ENCODE peak calls at places on chromosomes 4 and X, in eight cellular contexts. Y, Z, J, M, V, N, G and S are unnamed samples.

GRCh38 chrX:81316163-81316562 is 114.3 kb downstream of the SH3BGRL start:
- DNase-seq in Y (no peak), Z (peak), J (no peak), M (no peak), V (peak), N (no peak), G (no peak), S (no peak)

GRCh38 chrX:1555370-1555769 is 18.4 kb upstream of the P2RY8 start:
- DNase-seq in Y (no peak), Z (no peak), J (no peak), M (no peak), V (no peak), N (no peak), G (no peak), S (no peak)

GRCh38 chr4:147318581-147318980 is 162.3 kb upstream of the EDNRA start:
- DNase-seq in Y (no peak), Z (no peak), J (no peak), M (peak), V (no peak), N (no peak), G (no peak), S (no peak)

GRCh38 chr4:123477804-123478209 is 81.2 kb downstream of the SPRY1 start:
- DNase-seq in Y (peak), Z (peak), J (peak), M (no peak), V (peak), N (no peak), G (no peak), S (no peak)

GRCh38 chrX:38965883-38966282 is 164.6 kb downstream of the MID1IP1 start:
- DNase-seq in Y (no peak), Z (no peak), J (no peak), M (no peak), V (no peak), N (no peak), G (no peak), S (no peak)

GRCh38 chr4:152021788-152022438 is 261.1 kb upstream of the GATB start:
- DNase-seq in Y (no peak), Z (no peak), J (no peak), M (no peak), V (no peak), N (no peak), G (no peak), S (no peak)

GRCh38 chr4:123699823-123700822 is 303.5 kb downstream of the SPRY1 start:
- DNase-seq in Y (no peak), Z (peak), J (no peak), M (peak), V (no peak), N (no peak), G (no peak), S (peak)

GRCh38 chr4:18394656-18395055 is 373.1 kb upstream of the LCORL start:
- DNase-seq in Y (no peak), Z (no peak), J (no peak), M (no peak), V (no peak), N (no peak), G (no peak), S (no peak)

GRCh38 chrX:154731881-154732280 is 19.0 kb downstream of the GAB3 start:
- DNase-seq in Y (no peak), Z (no peak), J (no peak), M (no peak), V (peak), N (no peak), G (no peak), S (no peak)

GRCh38 chr4:130478406-130478805 is 1382.5 kb downstream of the C4orf33 start:
- DNase-seq in Y (no peak), Z (no peak), J (no peak), M (peak), V (no peak), N (no peak), G (no peak), S (no peak)

DNA sequence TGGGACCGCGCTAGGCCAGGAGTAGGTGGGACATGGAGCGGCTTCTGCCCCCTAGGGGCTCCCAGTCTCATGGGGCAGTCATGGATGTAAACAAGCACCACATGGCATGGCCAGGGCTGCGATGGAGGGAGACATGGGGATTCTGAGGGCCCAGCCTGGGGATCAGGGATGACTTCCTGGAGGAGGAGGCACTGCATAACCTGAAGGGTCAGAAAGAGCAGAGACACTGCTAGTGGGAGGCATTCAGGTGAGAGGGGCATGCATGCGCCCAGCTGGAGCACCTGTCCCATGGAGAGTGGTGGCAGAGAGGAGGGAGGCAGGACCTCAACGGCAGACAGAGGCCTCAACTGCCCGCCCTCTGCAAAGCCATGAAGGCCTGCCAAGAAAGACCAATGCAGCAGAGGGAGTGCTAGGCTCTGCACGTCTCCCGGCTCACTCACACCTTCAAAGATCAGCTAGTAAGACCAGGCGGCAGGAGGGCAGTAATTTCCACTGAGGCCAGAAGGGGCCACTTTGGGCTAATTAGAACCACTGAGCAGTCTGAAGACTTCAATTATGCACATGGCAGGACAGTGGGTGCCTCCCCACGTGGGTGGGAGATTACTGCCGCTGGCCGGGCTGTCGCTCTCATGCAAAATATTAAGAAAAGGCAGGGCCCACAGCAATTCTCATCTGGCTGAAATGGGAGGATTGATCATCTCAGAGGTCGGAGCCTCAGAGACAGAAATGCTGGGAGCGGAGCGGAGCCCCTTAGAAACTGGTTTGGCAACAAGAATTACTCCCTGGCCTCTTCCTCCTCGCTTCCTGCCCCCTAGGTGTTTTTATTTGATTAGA is 69.6 kb downstream of the PPP2R2C start:
- DNase-seq in Y (no peak), Z (no peak), J (no peak), M (no peak), V (no peak), N (no peak), G (no peak), S (no peak)
- TF ChIP-seq CTCF in Y (no peak), Z (no peak), J (no peak), M (no peak), V (no peak), N (no peak), G (no peak), S (no peak)

GRCh38 chr4:95835672-95836071 is 4.2 kb upstream of the PDHA2 start:
- DNase-seq in Y (no peak), Z (no peak), J (no peak), M (no peak), V (peak), N (no peak), G (no peak), S (peak)
- TF ChIP-seq CTCF in Y (no peak), Z (no peak), J (no peak), M (no peak), V (no peak), N (peak), G (no peak), S (peak)

DNA sequence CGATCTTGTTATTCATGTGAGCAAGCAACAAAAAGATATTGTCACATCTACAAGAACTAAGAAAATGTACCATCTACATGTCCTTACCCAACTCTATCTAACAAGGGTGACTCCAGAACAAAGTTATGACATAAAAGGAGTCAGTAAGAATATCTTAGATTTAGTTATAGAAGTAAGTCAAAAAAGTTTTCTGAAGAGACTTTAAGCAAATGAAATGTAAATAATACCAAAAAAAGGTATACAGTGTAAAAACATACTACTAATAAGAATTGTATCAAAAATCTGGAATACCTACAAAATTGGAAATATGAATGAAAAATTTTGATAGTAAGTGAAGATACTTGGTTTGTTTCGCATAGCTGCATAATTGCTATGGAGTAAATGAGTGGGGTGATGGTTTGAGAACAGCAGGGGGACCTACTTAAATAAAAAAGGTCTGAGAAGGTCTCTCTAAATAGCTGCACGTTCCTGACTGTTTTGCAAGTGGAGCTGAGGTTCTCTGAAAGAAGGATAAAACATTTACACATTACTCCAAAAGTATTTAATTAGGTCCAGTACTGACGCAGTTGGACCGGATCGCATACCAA is 51.0 kb upstream of the ENPP6 start:
- DNase-seq in Y (no peak), Z (no peak), J (no peak), M (no peak), V (no peak), N (no peak), G (no peak), S (no peak)
- TF ChIP-seq CTCF in Y (no peak), Z (no peak), J (no peak), M (peak), V (no peak), N (no peak), G (no peak), S (peak)

GRCh38 chr4:46934731-46935130 is 25.7 kb upstream of the COX7B2 start:
- DNase-seq in Y (peak), Z (no peak), J (no peak), M (no peak), V (no peak), N (no peak), G (no peak), S (no peak)

GRCh38 chr4:46933686-46934085 is 24.6 kb upstream of the COX7B2 start:
- DNase-seq in Y (no peak), Z (no peak), J (no peak), M (no peak), V (no peak), N (no peak), G (no peak), S (no peak)

GRCh38 chr4:46931981-46932380 is 22.9 kb upstream of the COX7B2 start:
- DNase-seq in Y (peak), Z (peak), J (no peak), M (no peak), V (peak), N (no peak), G (no peak), S (no peak)

GRCh38 chr4:46937493-46937892 is 28.4 kb upstream of the COX7B2 start:
- DNase-seq in Y (no peak), Z (no peak), J (no peak), M (no peak), V (no peak), N (no peak), G (no peak), S (no peak)
- TF ChIP-seq CTCF in Y (no peak), Z (peak), J (no peak), M (peak), V (no peak), N (peak), G (no peak), S (peak)

GRCh38 chrX:140664939-140665338 is 44.6 kb upstream of the LINC00632 start:
- DNase-seq in Y (no peak), Z (peak), J (no peak), M (no peak), V (no peak), N (no peak), G (no peak), S (no peak)

DNA sequence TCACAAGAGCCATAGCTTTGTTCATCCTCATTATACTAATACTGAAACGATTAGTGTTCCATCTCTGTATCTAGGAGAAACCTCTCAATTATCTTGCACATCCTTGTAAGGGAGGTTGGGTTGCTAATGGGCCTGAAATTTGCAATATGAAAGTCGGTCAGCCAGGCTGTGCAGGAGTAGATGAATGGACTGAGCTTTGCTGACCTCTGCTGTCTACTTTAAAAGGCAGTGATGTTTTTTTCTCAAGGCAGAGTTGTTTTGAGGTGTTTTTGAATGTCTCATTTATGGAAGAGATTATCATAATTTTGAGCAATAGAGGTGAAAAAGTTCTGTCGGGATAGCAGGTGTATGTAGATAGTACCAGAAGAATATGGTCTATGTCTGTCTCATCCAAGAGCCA is 47.9 kb upstream of the LINC00632 start:
- DNase-seq in Y (no peak), Z (peak), J (no peak), M (no peak), V (no peak), N (no peak), G (no peak), S (no peak)
- TF ChIP-seq CTCF in Y (no peak), Z (peak), J (no peak), M (no peak), V (no peak), N (no peak), G (no peak), S (peak)

DNA sequence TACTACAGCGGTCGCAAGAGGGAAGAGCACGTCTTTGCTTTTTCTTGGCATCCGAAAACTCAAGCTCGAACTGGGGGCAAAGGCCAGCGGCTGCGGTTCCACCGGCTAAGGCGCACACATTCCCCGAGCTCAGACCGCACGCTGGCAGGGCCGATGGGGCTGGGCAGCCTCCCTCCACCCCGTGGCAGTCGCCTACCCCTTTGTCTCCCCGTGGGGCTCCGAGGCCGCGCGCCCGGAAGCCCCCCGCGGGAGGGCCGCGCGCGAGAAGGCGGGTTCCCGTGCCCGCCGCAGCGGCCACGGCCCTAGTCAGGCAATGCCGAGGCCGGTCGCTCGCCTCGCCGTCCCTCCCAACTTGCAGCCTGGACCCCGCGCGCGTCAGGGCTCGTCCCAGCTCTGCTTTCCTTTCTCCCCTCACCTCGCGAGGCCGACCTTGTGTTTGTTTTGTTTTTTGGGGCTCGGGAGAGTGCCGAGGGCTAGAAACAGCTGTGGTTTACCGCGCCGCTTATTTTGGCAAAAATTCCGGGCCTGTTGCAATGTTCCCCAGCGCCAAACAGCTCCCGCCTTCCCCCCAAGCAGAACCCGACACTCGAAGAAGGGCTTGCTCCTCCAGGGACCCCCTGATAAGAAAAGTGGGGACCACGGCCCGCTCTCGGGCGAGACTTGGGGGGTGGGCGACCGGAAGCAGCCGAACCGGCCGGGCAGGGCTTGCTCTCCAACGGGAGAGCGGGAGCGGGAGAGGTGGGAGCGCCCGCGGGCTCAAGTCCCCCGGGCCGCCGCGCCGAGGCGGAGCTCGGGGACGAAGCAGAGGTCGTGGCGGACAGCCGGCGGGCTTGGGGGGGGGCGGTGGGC is 553 bp upstream of the N4BP2 start:
- DNase-seq in Y (peak), Z (peak), J (peak), M (peak), V (peak), N (peak), G (peak), S (peak)
- TF ChIP-seq CTCF in Y (no peak), Z (no peak), J (no peak), M (no peak), V (no peak), N (no peak), G (no peak), S (no peak)